ENCODE peak calls at places on chromosomes 2 and 18, in ten cellular contexts. E, I, P, Y, M, J, L, T, D and X are unnamed samples.

GRCh38 chr2:112688086-112688880 is 32.5 kb upstream of the NT5DC4 start:
- DNase-seq in E (no peak), I (no peak), P (no peak), Y (no peak), M (peak), J (no peak), L (no peak), T (no peak), D (no peak), X (peak)

GRCh38 chr18:24185805-24186204 is 46.9 kb downstream of the CABYR start:
- DNase-seq in E (peak), I (no peak), P (no peak), Y (no peak), M (no peak), J (no peak), L (no peak), T (no peak), D (no peak), X (no peak)

GRCh38 chr18:22552899-22553460 is 135.3 kb upstream of the CTAGE1 start:
- DNase-seq in E (no peak), I (no peak), P (no peak), Y (no peak), M (no peak), J (no peak), L (no peak), T (no peak), D (no peak), X (no peak)

GRCh38 chr2:72612614-72613160 is 213.1 kb downstream of the EXOC6B start:
- DNase-seq in E (no peak), I (no peak), P (no peak), Y (no peak), M (no peak), J (no peak), L (no peak), T (no peak), D (no peak), X (peak)

GRCh38 chr18:77765468-77765867 is 515.8 kb downstream of the GALR1 start:
- DNase-seq in E (peak), I (no peak), P (no peak), Y (no peak), M (peak), J (no peak), L (no peak), T (peak), D (no peak), X (no peak)

GRCh38 chr2:40348038-40348437 is 103.9 kb downstream of the SLC8A1 start:
- DNase-seq in E (no peak), I (no peak), P (no peak), Y (no peak), M (no peak), J (no peak), L (no peak), T (no peak), D (no peak), X (no peak)

GRCh38 chr2:43611987-43612894 is 16.4 kb upstream of the THADA start:
- DNase-seq in E (peak), I (peak), P (peak), Y (peak), M (peak), J (no peak), L (peak), T (peak), D (peak), X (peak)

GRCh38 chr2:139296672-139297209 is 516.6 kb upstream of the NXPH2 start:
- DNase-seq in E (no peak), I (peak), P (no peak), Y (no peak), M (no peak), J (no peak), L (no peak), T (no peak), D (no peak), X (no peak)

GRCh38 chr2:232170391-232170790 is 208.2 kb upstream of the ALPP start:
- DNase-seq in E (no peak), I (no peak), P (no peak), Y (no peak), M (no peak), J (no peak), L (no peak), T (no peak), D (no peak), X (no peak)

GRCh38 chr2:85834456-85834855 is 54.3 kb downstream of the ST3GAL5 start:
- DNase-seq in E (no peak), I (no peak), P (no peak), Y (no peak), M (no peak), J (no peak), L (no peak), T (no peak), D (no peak), X (no peak)

GRCh38 chr2:36395866-36396265 is 40.3 kb downstream of the CRIM1 start:
- DNase-seq in E (peak), I (no peak), P (no peak), Y (no peak), M (no peak), J (no peak), L (no peak), T (no peak), D (no peak), X (no peak)

GRCh38 chr2:121534007-121534406 is 3.3 kb downstream of the RNU4ATAC start:
- DNase-seq in E (no peak), I (no peak), P (no peak), Y (no peak), M (no peak), J (no peak), L (no peak), T (no peak), D (no peak), X (no peak)

GRCh38 chr2:210387074-210387473 is 72.1 kb upstream of the MYL1 start:
- DNase-seq in E (no peak), I (no peak), P (no peak), Y (no peak), M (no peak), J (no peak), L (no peak), T (no peak), D (no peak), X (no peak)

GRCh38 chr2:239035361-239035814 is 187.5 kb downstream of the TWIST2 start:
- DNase-seq in E (no peak), I (no peak), P (peak), Y (peak), M (peak), J (no peak), L (peak), T (no peak), D (no peak), X (peak)

GRCh38 chr2:104944495-104944894 is 90.6 kb downstream of the POU3F3 start:
- DNase-seq in E (peak), I (no peak), P (peak), Y (no peak), M (peak), J (no peak), L (no peak), T (no peak), D (no peak), X (no peak)

GRCh38 chr2:71181316-71181715 is 45.6 kb downstream of the PAIP2B start:
- DNase-seq in E (peak), I (no peak), P (no peak), Y (no peak), M (no peak), J (no peak), L (no peak), T (no peak), D (no peak), X (no peak)

GRCh38 chr18:75249672-75250470 is 39.3 kb downstream of the TSHZ1 start:
- DNase-seq in E (no peak), I (no peak), P (peak), Y (no peak), M (no peak), J (no peak), L (no peak), T (no peak), D (no peak), X (no peak)

GRCh38 chr2:95728878-95729511 is 137.2 kb downstream of the TRIM43 start:
- DNase-seq in E (peak), I (peak), P (peak), Y (no peak), M (peak), J (no peak), L (peak), T (peak), D (peak), X (peak)

GRCh38 chr2:180596453-180596852 is 384.0 kb upstream of the UBE2E3 start:
- DNase-seq in E (no peak), I (no peak), P (no peak), Y (no peak), M (no peak), J (no peak), L (no peak), T (no peak), D (no peak), X (no peak)

GRCh38 chr2:167697194-167697593 is 550.2 kb downstream of the STK39 start:
- DNase-seq in E (no peak), I (no peak), P (no peak), Y (no peak), M (no peak), J (no peak), L (no peak), T (no peak), D (no peak), X (no peak)

GRCh38 chr2:184769038-184769437 is 170.7 kb downstream of the ZNF804A start:
- DNase-seq in E (peak), I (no peak), P (no peak), Y (no peak), M (peak), J (no peak), L (no peak), T (no peak), D (no peak), X (peak)

GRCh38 chr2:32905270-32905669 is 41.5 kb upstream of the LTBP1 start:
- DNase-seq in E (no peak), I (no peak), P (no peak), Y (no peak), M (no peak), J (no peak), L (no peak), T (no peak), D (no peak), X (no peak)

GRCh38 chr2:127651987-127652550 is 6.1 kb downstream of the GPR17 start:
- DNase-seq in E (no peak), I (no peak), P (peak), Y (no peak), M (no peak), J (no peak), L (no peak), T (no peak), D (no peak), X (peak)

GRCh38 chr18:78934551-78935225 is 44.9 kb upstream of the SALL3 start:
- DNase-seq in E (no peak), I (no peak), P (no peak), Y (no peak), M (no peak), J (no peak), L (no peak), T (no peak), D (no peak), X (no peak)

GRCh38 chr2:128394004-128394730 is 75.5 kb upstream of the HS6ST1 start:
- DNase-seq in E (no peak), I (no peak), P (no peak), Y (no peak), M (no peak), J (no peak), L (no peak), T (no peak), D (no peak), X (no peak)

GRCh38 chr2:3078684-3079083 is 298.9 kb downstream of the EIPR1 start:
- DNase-seq in E (no peak), I (no peak), P (no peak), Y (no peak), M (no peak), J (no peak), L (no peak), T (no peak), D (no peak), X (no peak)

GRCh38 chr2:96873651-96874096 is 3.8 kb upstream of the SEMA4C start:
- DNase-seq in E (no peak), I (no peak), P (no peak), Y (no peak), M (no peak), J (no peak), L (peak), T (no peak), D (no peak), X (no peak)

GRCh38 chr2:201260302-201260800 is at the start of gene CASP8:
- DNase-seq in E (peak), I (no peak), P (peak), Y (peak), M (peak), J (no peak), L (peak), T (no peak), D (peak), X (peak)

GRCh38 chr2:211259831-211260476 is 703.6 kb downstream of the CPS1 start:
- DNase-seq in E (no peak), I (no peak), P (no peak), Y (no peak), M (no peak), J (no peak), L (no peak), T (no peak), D (no peak), X (no peak)

GRCh38 chr2:102599486-102599885 is 19.9 kb upstream of the SLC9A2 start:
- DNase-seq in E (no peak), I (no peak), P (no peak), Y (no peak), M (no peak), J (no peak), L (no peak), T (no peak), D (no peak), X (no peak)

GRCh38 chr2:145284551-145284950 is 764.6 kb upstream of the ZEB2 start:
- DNase-seq in E (no peak), I (no peak), P (no peak), Y (no peak), M (no peak), J (no peak), L (no peak), T (no peak), D (no peak), X (no peak)

GRCh38 chr2:209937893-209938292 is 64.5 kb upstream of the RPE start:
- DNase-seq in E (peak), I (no peak), P (no peak), Y (no peak), M (no peak), J (no peak), L (no peak), T (no peak), D (no peak), X (no peak)